ENCODE peak calls at places on chromosomes 6 and 20, in eight cellular contexts. U is neural progenitor cell, O is NT2/D1, V is PC-3, G is IMR-90, Z is K562, X is DND-41, P is H1. A is an unnamed sample.

GRCh38 chr6:53317861-53318260 is 30.9 kb downstream of the ELOVL5 start:
- DNase-seq in Z (no peak), O (no peak), X (no peak), U (no peak), G (no peak), P (no peak), V (no peak), A (no peak)

GRCh38 chr6:139943391-139943790 is 568.9 kb upstream of the CITED2 start:
- DNase-seq in X (no peak), O (no peak), V (peak; percentile 65), Z (no peak), U (no peak), G (peak; percentile 89), P (no peak), A (peak; percentile 81)

GRCh38 chr20:12093062-12093796 is 175.5 kb downstream of the BTBD3 start:
- DNase-seq in X (no peak), O (no peak), U (no peak), P (no peak), Z (no peak), V (peak; percentile 35), G (no peak), A (no peak)

GRCh38 chr6:16240618-16241320 is 2.4 kb downstream of the GMPR start:
- DNase-seq in V (no peak), P (no peak), Z (peak; percentile 66), X (no peak), O (no peak), U (peak; percentile 57), G (no peak), A (peak; percentile 75)

GRCh38 chr6:107862383-107862782 is 38.3 kb upstream of the SCML4 start:
- DNase-seq in Z (no peak), G (no peak), P (no peak), X (no peak), O (no peak), V (no peak), U (no peak), A (no peak)

GRCh38 chr6:128409003-128409402 is 111.4 kb downstream of the PTPRK start:
- DNase-seq in P (no peak), G (no peak), U (no peak), X (no peak), O (no peak), V (no peak), Z (no peak), A (no peak)

GRCh38 chr6:70131528-70131927 is 171.4 kb downstream of the COL9A1 start:
- DNase-seq in X (no peak), Z (no peak), U (no peak), O (no peak), V (no peak), P (no peak), G (no peak), A (peak; percentile 10)

GRCh38 chr6:27753668-27754407 is 158.4 kb downstream of the OR2B2 start:
- DNase-seq in U (peak; percentile 94), P (peak; percentile 71), X (peak; percentile 92), O (no peak), Z (peak; percentile 98), G (peak; percentile 76), V (peak; percentile 92), A (peak; percentile 82)

GRCh38 chr20:53706008-53706481 is 112.4 kb upstream of the ZNF217 start:
- DNase-seq in Z (no peak), P (no peak), X (no peak), G (peak; percentile 33), U (no peak), V (peak; percentile 28), O (no peak), A (peak; percentile 72)

GRCh38 chr6:102793752-102794151 is 1400.2 kb downstream of the GRIK2 start:
- DNase-seq in U (no peak), X (no peak), V (no peak), P (no peak), O (no peak), G (no peak), Z (no peak), A (no peak)

GRCh38 chr6:102798631-102799030 is 1405.1 kb downstream of the GRIK2 start:
- DNase-seq in U (peak; percentile 75), O (no peak), P (peak; percentile 72), Z (no peak), X (no peak), G (no peak), V (no peak), A (peak; percentile 19)

DNA sequence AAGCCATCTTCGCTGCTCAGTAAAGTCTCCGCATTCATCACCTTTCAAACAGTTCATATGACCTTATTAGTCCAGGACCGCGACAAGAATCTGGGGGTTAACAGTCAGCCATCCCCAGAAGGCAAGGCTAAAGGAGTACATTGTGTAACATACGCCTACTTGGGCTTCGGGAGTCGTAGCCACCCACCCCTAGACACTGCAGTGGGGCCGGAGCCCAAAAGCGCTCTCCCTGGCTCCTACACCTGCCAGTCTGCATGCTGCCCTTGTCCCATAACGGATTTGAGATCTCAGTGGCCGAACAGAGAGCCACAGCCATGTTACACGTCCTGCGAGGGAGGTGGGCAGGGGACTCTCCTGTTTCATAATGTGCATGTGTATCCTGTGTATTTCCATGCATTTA is 1405.5 kb downstream of the GRIK2 start:
- DNase-seq in Z (no peak), U (no peak), O (no peak), G (no peak), V (no peak), X (no peak), P (no peak), A (no peak)
- H3K4me3 ChIP-seq in Z (no peak overlapping the region), U (peak overlapping the region; percentile 58), O (no peak overlapping the region), G (no peak overlapping the region), V (no peak overlapping the region), X (no peak overlapping the region), P (peak overlapping the region; percentile 63), A (no peak overlapping the region)

GRCh38 chr20:63212393-63212730 is 3.6 kb downstream of the YTHDF1 start:
- DNase-seq in G (no peak), Z (no peak), V (no peak), X (no peak), P (no peak), U (no peak), O (no peak), A (peak; percentile 6)

GRCh38 chr20:63205896-63206295 is 10.0 kb downstream of the YTHDF1 start:
- DNase-seq in O (no peak), G (no peak), U (no peak), Z (no peak), P (no peak), X (no peak), V (no peak), A (no peak)

GRCh38 chr20:63210011-63210605 is 5.8 kb downstream of the YTHDF1 start:
- DNase-seq in V (no peak), G (no peak), X (no peak), O (no peak), P (no peak), Z (no peak), U (no peak), A (no peak)

GRCh38 chr20:63206878-63207277 is 9.1 kb downstream of the YTHDF1 start:
- DNase-seq in O (no peak), X (no peak), Z (no peak), U (no peak), P (no peak), G (peak; percentile 17), V (peak; percentile 62), A (no peak)

GRCh38 chr20:63208346-63208924 is 7.5 kb downstream of the YTHDF1 start:
- DNase-seq in X (no peak), O (no peak), P (no peak), Z (no peak), U (no peak), V (no peak), G (no peak), A (no peak)
- H3K4me1 ChIP-seq in X (peaks cover 29% of the 10 kb centered on the region), O (peaks cover 13% of the 10 kb centered on the region), P (no peaks in the 10 kb centered on the region), Z (no peaks in the 10 kb centered on the region), U (no peaks in the 10 kb centered on the region), V (peaks cover 22% of the 10 kb centered on the region), G (peaks cover 2% of the 10 kb centered on the region), A (peaks cover 15% of the 10 kb centered on the region)

DNA sequence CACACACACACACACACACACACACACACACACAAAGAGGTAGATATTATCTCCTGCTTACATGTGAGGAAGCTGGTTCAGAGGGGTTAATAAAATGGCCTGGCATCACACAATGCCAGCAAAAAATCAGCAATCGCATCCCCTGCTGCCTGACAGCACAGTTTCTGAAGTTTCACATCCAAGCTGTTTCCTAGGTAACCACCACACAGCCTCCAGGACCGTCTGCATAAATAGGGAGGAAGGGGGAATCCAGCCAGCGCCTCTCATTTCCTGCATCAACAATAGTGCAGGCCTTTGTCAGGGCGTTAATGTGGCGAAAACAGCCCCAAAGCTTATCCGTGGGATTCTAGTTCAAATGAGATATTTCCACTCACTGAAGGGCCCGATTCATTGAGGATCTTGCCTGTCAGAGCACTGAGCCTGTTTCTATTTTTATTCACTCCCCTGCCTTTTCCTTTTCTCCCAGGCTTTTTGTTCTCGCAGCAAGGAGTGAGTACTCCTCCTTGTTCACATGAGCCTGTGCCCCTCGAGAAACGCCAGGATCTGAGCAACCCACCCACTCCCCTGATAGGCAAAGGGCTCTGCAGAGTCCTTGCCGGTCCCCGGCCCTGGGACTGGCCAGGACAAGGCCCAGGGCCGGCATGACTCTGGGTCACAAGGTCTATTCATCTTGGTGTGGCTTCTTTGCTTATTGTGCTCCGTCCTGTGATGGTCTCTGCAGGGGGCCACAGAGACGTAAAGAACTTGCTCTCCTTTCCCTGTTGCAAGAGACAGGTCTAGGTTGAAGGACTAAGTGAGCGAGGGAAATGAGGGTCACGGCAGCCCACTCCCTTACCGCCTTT is 32.7 kb downstream of the TUBB2B start:
- DNase-seq in V (no peak), Z (peak; percentile 29), X (peak; percentile 8), P (peak; percentile 62), G (peak; percentile 46), O (peak; percentile 58), U (peak; percentile 82), A (no peak)
- H3K9ac ChIP-seq in V (no peak overlapping the region), Z (peak overlapping the region; percentile 51), X (no peak overlapping the region), P (peak overlapping the region; percentile 7), G (no peak overlapping the region), O (peak overlapping the region; percentile 39), U (no peak overlapping the region), A (no peak overlapping the region)

GRCh38 chr6:73577605-73578160 is 56.9 kb upstream of the EEF1A1 start:
- DNase-seq in V (no peak), U (no peak), O (no peak), P (no peak), Z (peak; percentile 28), X (no peak), G (no peak), A (no peak)

GRCh38 chr6:73579389-73579788 is 58.6 kb upstream of the EEF1A1 start:
- DNase-seq in O (no peak), U (no peak), X (no peak), G (no peak), V (peak; percentile 38), P (peak; percentile 62), Z (no peak), A (no peak)

GRCh38 chr6:73580247-73581149 is 59.7 kb upstream of the EEF1A1 start:
- DNase-seq in V (peak; percentile 95), G (peak; percentile 98), O (peak; percentile 90), P (peak; percentile 94), X (no peak), Z (peak; percentile 93), U (peak; percentile 94), A (peak; percentile 99)

GRCh38 chr6:73579851-73580246 is 59.0 kb upstream of the EEF1A1 start:
- DNase-seq in V (peak; percentile 78), Z (peak; percentile 54), O (peak; percentile 67), G (peak; percentile 91), U (no peak), X (no peak), P (no peak), A (peak; percentile 86)

DNA sequence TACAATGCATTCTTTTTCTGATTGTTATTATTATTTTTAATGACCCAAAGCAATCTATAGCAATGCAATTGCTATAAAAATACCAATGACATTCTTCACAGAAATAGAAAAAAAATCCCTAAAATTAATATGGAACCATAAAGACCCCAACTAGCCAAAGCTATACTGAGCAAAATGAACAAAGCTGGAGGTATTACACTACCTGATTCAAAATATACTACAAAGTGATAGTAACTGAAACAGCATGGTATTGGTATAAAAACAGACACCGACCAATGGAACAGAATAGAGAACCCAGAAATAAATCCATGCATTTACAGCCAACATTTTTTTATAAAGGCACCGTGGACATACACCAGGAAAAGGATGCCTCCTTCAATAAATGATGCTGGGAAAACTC is 60.5 kb upstream of the EEF1A1 start:
- DNase-seq in U (no peak), P (no peak), G (no peak), Z (no peak), V (no peak), O (no peak), X (no peak), A (no peak)
- H3K4me3 ChIP-seq in U (no peak overlapping the region), P (no peak overlapping the region), G (peak overlapping the region; percentile 36), Z (no peak overlapping the region), V (peak overlapping the region; percentile 65), O (peak overlapping the region; percentile 13), X (no peak overlapping the region), A (peak overlapping the region; percentile 77)

A was measured in adipocyte.